ENCODE peak calls at places on chromosomes 4 and X, in eight cellular contexts. B, C, S, Q, T, Z, W and L are unnamed samples.

GRCh38 chr4:8850074-8850829 is 21.4 kb downstream of the HMX1 start:
- DNase-seq in Q (no peak), B (peak), W (peak), C (no peak), T (peak), S (no peak), Z (no peak), L (no peak)

GRCh38 chr4:129167640-129168260 is 71.8 kb downstream of the C4orf33 start:
- DNase-seq in T (no peak), B (peak), Z (no peak), W (no peak), C (no peak), Q (no peak), S (no peak), L (no peak)

GRCh38 chrX:10722804-10723364 is 102.5 kb upstream of the MID1 start:
- DNase-seq in B (peak), S (peak), Z (peak), C (peak), W (peak), Q (no peak), T (peak), L (peak)

GRCh38 chr4:7778524-7779193 is 161.0 kb downstream of the AFAP1 start:
- DNase-seq in Z (no peak), Q (peak), B (no peak), S (no peak), C (no peak), W (peak), T (peak), L (no peak)

GRCh38 chr4:183335369-183335940 is 13.2 kb upstream of the CLDN24 start:
- DNase-seq in B (no peak), Q (no peak), T (no peak), Z (peak), W (no peak), C (no peak), S (no peak), L (no peak)

GRCh38 chrX:54921427-54922021 is 900 bp downstream of the TRO start:
- DNase-seq in Z (no peak), Q (peak), W (no peak), S (no peak), C (peak), T (peak), B (peak), L (peak)

GRCh38 chr4:79673321-79673720 is 265.3 kb upstream of the GK2 start:
- DNase-seq in T (no peak), S (no peak), Q (no peak), W (no peak), Z (no peak), B (no peak), C (no peak), L (no peak)

GRCh38 chr4:146477054-146477453 is 44.7 kb downstream of the SLC10A7 start:
- DNase-seq in C (no peak), Q (no peak), Z (no peak), B (no peak), W (no peak), T (no peak), S (no peak), L (no peak)

GRCh38 chr4:73311428-73311827 is 52.8 kb upstream of the ANKRD17 start:
- DNase-seq in B (no peak), C (no peak), T (no peak), Z (peak), Q (no peak), W (no peak), S (peak), L (no peak)
- TF ChIP-seq EP300 in B (no peak), C (no peak), T (no peak), Z (no peak), Q (no peak), W (no peak), S (no peak), L (no peak)

DNA sequence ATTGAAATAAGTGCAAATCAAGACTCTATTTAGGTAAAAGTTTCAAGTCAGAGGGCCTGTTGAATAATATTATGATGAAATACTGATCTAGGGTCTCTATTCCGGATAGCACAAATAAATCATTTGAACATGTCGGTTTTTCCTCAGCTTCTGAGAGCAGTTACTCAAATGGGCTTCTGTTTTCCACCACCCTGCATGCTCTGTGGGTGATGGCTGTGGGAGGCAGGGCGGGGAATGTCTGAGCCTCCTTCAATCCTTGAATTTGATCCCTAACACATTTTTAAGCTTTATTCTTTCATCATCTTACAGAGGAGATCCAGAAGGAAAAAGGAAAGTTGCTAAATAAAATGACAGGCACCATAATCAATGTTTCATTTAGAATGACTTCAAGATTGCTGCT is 8.5 kb downstream of the UNC5C start:
- DNase-seq in T (no peak), Z (no peak), C (no peak), W (no peak), S (no peak), Q (no peak), B (no peak), L (no peak)
- TF ChIP-seq EP300 in T (no peak), Z (no peak), C (no peak), W (no peak), S (no peak), Q (no peak), B (no peak), L (no peak)

GRCh38 chr4:130419576-130419975 is 1323.6 kb downstream of the C4orf33 start:
- DNase-seq in Z (no peak), C (no peak), S (no peak), W (no peak), Q (no peak), T (no peak), B (no peak), L (no peak)
- TF ChIP-seq EP300 in Z (no peak), C (no peak), S (no peak), W (no peak), Q (no peak), T (no peak), B (no peak), L (no peak)

DNA sequence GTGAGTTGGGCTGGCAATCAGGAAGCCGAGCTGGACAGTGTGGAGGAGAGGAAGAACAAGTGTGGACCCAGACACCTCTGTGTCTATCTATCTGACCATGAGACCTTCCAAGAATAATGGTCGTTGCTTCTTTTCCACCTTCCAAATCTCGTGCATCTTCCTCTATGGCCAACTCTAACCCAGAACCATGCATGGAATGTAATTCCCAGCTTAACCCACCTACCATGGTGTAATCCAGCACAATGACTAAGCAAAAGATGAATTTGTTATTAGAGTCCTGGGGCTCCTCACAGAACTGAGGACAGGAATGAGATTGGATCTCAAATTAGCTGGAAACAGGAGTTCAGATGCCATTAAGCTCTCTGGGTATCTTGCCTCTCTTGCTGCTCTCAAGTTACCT is 17.4 kb upstream of the TMEM184C start:
- DNase-seq in Q (no peak), S (no peak), W (no peak), B (no peak), T (no peak), C (no peak), Z (no peak), L (no peak)
- TF ChIP-seq EP300 in Q (no peak), S (no peak), W (no peak), B (no peak), T (no peak), C (no peak), Z (no peak), L (no peak)

GRCh38 chrX:64885850-64886249 is 90.4 kb downstream of the ZC4H2 start:
- DNase-seq in S (peak), Q (no peak), C (no peak), B (peak), W (no peak), Z (peak), T (no peak), L (peak)
- TF ChIP-seq EP300 in S (no peak), Q (no peak), C (no peak), B (no peak), W (no peak), Z (no peak), T (no peak), L (no peak)

GRCh38 chr4:96736352-96736889 is 896.5 kb downstream of the PDHA2 start:
- DNase-seq in Z (peak), S (no peak), Q (no peak), W (no peak), C (no peak), T (no peak), B (no peak), L (no peak)
- TF ChIP-seq EP300 in Z (no peak), S (no peak), Q (no peak), W (no peak), C (no peak), T (no peak), B (no peak), L (no peak)

GRCh38 chrX:13283968-13284914 is 35.6 kb downstream of the ATXN3L start:
- DNase-seq in S (no peak), Q (no peak), W (no peak), B (no peak), Z (no peak), T (no peak), C (no peak), L (no peak)
- TF ChIP-seq EP300 in S (no peak), Q (no peak), W (no peak), B (no peak), Z (no peak), T (no peak), C (no peak), L (no peak)

GRCh38 chr4:155548173-155548572 is 118.5 kb upstream of the GUCY1A1 start:
- DNase-seq in W (peak), Q (no peak), B (no peak), S (no peak), C (no peak), Z (no peak), T (no peak), L (no peak)

GRCh38 chr4:155546451-155546850 is 120.2 kb upstream of the GUCY1A1 start:
- DNase-seq in W (no peak), S (no peak), Z (no peak), T (no peak), C (no peak), B (no peak), Q (no peak), L (no peak)

DNA sequence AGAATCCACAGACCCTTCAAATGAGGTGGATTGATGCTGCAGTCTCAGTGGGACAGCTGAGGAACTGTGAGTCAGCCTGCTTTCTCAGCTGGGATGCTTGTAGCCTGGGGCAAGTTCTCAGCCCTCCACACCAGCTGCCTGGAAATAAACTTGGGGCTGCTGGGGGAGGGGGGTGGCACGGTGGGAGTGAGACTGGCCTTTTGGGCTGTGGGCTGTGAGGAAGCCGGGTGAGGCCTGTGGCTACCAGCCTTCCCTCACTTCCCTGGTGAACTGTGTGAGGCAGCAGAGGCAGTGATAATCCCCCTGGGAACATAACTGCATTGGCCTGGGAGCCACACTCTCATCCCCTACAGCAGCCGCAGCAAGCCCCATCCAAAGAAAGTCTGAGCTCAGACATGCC is 114.5 kb upstream of the GUCY1A1 start:
- DNase-seq in B (no peak), C (no peak), S (no peak), T (no peak), Q (no peak), Z (no peak), W (no peak), L (no peak)
- TF ChIP-seq EP300 in B (no peak), C (no peak), S (no peak), T (no peak), Q (no peak), Z (no peak), W (no peak), L (no peak)

GRCh38 chr4:122661176-122661575 is 40.3 kb upstream of the IL21 start:
- DNase-seq in W (no peak), T (no peak), Z (no peak), Q (no peak), C (no peak), B (no peak), S (no peak), L (no peak)

GRCh38 chr4:122663814-122664610 is 43.1 kb upstream of the IL21 start:
- DNase-seq in T (no peak), Z (no peak), S (no peak), W (no peak), C (no peak), B (no peak), Q (no peak), L (no peak)

GRCh38 chr4:122662701-122663100 is 41.8 kb upstream of the IL21 start:
- DNase-seq in B (no peak), S (no peak), Z (no peak), Q (no peak), T (no peak), W (no peak), C (no peak), L (no peak)

GRCh38 chr4:122658818-122659295 is 38.0 kb upstream of the IL21 start:
- DNase-seq in T (no peak), W (no peak), Z (no peak), B (no peak), C (no peak), S (no peak), Q (no peak), L (no peak)

GRCh38 chr4:122661661-122662160 is 40.8 kb upstream of the IL21 start:
- DNase-seq in Z (no peak), C (no peak), Q (no peak), B (no peak), T (no peak), W (no peak), S (no peak), L (no peak)
- TF ChIP-seq EP300 in Z (no peak), C (no peak), Q (no peak), B (no peak), T (no peak), W (no peak), S (peak), L (no peak)